ENCODE peak calls at places on chromosomes 2 and 18, in seven cellular contexts. C is HepG2, K is transverse colon, D is uterus, E is testis, N is A549, Q is breast epithelium. Y is an unnamed sample.

GRCh38 chr18:68172842-68173549 is 541.9 kb downstream of the TMX3 start:
- DNase-seq in C (peak; percentile 27), K (no peak), D (no peak), E (no peak), N (no peak), Q (no peak), Y (no peak)

GRCh38 chr18:58996131-58996632 is 131.5 kb downstream of the ZNF532 start:
- DNase-seq in C (no peak), K (no peak), D (no peak), E (no peak), N (no peak), Q (no peak), Y (no peak)

GRCh38 chr2:215137741-215138340 is 585 bp downstream of the ABCA12 start:
- DNase-seq in C (no peak), K (no peak), D (no peak), E (no peak), N (no peak), Q (no peak), Y (no peak)

GRCh38 chr2:9573013-9573708 is 17.5 kb upstream of the ADAM17 start:
- DNase-seq in C (no peak), K (no peak), D (no peak), E (no peak), N (no peak), Q (no peak), Y (no peak)

GRCh38 chr18:27540126-27540525 is 355.0 kb upstream of the CHST9 start:
- DNase-seq in C (no peak), K (no peak), D (no peak), E (no peak), N (no peak), Q (no peak), Y (no peak)

GRCh38 chr18:69980509-69980908 is 32.8 kb upstream of the CD226 start:
- DNase-seq in C (no peak), K (no peak), D (no peak), E (no peak), N (no peak), Q (no peak), Y (no peak)

GRCh38 chr18:75211002-75211621 is 515 bp downstream of the TSHZ1 start:
- DNase-seq in C (peak; percentile 19), K (peak; percentile 21), D (no peak), E (no peak), N (no peak), Q (no peak), Y (peak; percentile 54)

GRCh38 chr18:25434771-25435461 is 83.0 kb upstream of the ZNF521 start:
- DNase-seq in C (no peak), K (no peak), D (no peak), E (no peak), N (no peak), Q (no peak), Y (no peak)

GRCh38 chr2:186294489-186294888 is 191.6 kb upstream of the ZC3H15 start:
- DNase-seq in C (no peak), K (no peak), D (no peak), E (no peak), N (no peak), Q (no peak), Y (no peak)

GRCh38 chr2:220107380-220107791 is 480.0 kb downstream of the SLC4A3 start:
- DNase-seq in C (no peak), K (no peak), D (no peak), E (no peak), N (no peak), Q (no peak), Y (no peak)

GRCh38 chr18:26322892-26323653 is 96.8 kb downstream of the TAF4B start:
- DNase-seq in C (peak; percentile 18), K (no peak), D (no peak), E (no peak), N (no peak), Q (no peak), Y (no peak)

GRCh38 chr18:59994357-59994756 is 94.6 kb downstream of the PMAIP1 start:
- DNase-seq in C (no peak), K (no peak), D (no peak), E (no peak), N (no peak), Q (no peak), Y (peak; percentile 18)

GRCh38 chr2:55923978-55924325 is 370 bp upstream of the EFEMP1 start:
- DNase-seq in C (no peak), K (no peak), D (no peak), E (no peak), N (no peak), Q (no peak), Y (no peak)

GRCh38 chr2:145481334-145481922 is 961.5 kb upstream of the ZEB2 start:
- DNase-seq in C (no peak), K (no peak), D (no peak), E (no peak), N (no peak), Q (no peak), Y (no peak)

GRCh38 chr2:120984046-120984445 is 248.4 kb downstream of the GLI2 start:
- DNase-seq in C (no peak), K (no peak), D (no peak), E (no peak), N (no peak), Q (no peak), Y (no peak)

GRCh38 chr18:68623342-68623741 is 91.6 kb downstream of the TMX3 start:
- DNase-seq in C (peak; percentile 47), K (no peak), D (no peak), E (peak; percentile 65), N (peak; percentile 15), Q (no peak), Y (peak; percentile 54)

GRCh38 chr18:23710068-23710527 is 20.8 kb downstream of the LAMA3 start:
- DNase-seq in C (no peak), K (no peak), D (no peak), E (no peak), N (no peak), Q (no peak), Y (peak; percentile 25)

GRCh38 chr2:107584577-107584976 is 242.1 kb upstream of the RGPD4 start:
- DNase-seq in C (no peak), K (no peak), D (no peak), E (no peak), N (no peak), Q (no peak), Y (no peak)

GRCh38 chr2:143489135-143489534 is 359.9 kb downstream of the ARHGAP15 start:
- DNase-seq in C (no peak), K (no peak), D (no peak), E (no peak), N (peak; percentile 2), Q (no peak), Y (no peak)

GRCh38 chr2:32925976-32926707 is 20.6 kb upstream of the LTBP1 start:
- DNase-seq in C (no peak), K (no peak), D (no peak), E (no peak), N (no peak), Q (no peak), Y (no peak)

GRCh38 chr2:69994166-69994565 is 32.7 kb upstream of the ASPRV1 start:
- DNase-seq in C (no peak), K (no peak), D (no peak), E (no peak), N (no peak), Q (no peak), Y (no peak)

GRCh38 chr18:60466671-60467070 is 94.1 kb upstream of the MC4R start:
- DNase-seq in C (no peak), K (no peak), D (no peak), E (no peak), N (no peak), Q (no peak), Y (no peak)

GRCh38 chr2:203763425-203764272 is 57.2 kb downstream of the CD28 start:
- DNase-seq in C (no peak), K (no peak), D (no peak), E (no peak), N (no peak), Q (no peak), Y (no peak)

GRCh38 chr18:78765637-78766281 is 213.9 kb upstream of the SALL3 start:
- DNase-seq in C (no peak), K (no peak), D (no peak), E (no peak), N (no peak), Q (peak; percentile 5), Y (no peak)

DNA sequence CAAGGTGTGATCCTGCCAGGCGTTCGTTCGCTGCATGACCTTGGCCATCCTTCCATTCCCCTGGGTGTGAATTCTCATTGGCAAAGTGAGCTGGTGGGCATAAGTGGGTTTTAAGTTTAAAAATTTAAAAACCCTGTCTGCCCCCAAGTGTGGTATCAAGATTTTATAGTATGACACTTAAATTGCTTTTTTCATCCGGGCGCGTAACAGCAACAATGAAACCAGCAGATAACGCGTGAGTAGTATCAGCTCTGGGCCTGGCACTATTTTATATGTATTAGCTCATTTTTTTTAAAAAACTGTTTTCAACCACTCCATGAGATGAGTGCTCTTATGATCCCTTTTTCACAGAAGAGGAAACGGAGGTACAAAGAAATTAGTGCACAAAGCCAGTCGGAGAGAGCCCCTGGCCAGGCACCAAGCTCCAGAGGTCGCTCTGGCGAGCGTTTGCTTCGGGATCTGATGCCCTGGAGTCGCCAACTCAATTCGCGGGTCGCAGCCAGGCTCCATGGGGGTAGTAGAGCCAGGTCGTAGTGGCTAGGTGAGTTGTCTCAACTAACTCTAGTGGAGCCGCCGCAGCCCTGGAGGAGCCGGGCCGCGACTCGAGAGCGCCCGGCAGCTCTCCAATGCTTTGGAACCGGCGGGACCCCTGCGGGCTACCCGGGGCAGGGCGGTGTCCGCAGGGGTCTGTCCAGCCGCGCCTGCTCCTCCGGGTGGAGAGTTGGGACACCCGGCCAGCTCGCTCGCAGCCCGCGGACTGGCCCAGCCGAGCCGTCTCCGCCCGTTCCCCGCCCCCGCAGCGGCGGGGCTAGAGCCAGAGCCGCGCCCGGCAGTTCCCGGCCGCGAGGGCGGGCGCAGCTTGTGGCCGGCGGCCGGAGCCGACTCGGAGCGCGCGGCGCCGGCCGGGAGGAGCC is at the start of gene IL1R1:
- DNase-seq in C (peak; percentile 60), K (peak; percentile 81), D (peak; percentile 70), E (peak; percentile 81), N (peak; percentile 67), Q (peak; percentile 63), Y (peak; percentile 71)
- TF ChIP-seq POLR2A in C (peak; percentile 78), K (peak; percentile 75), D (peak; percentile 74), E (no peak), N (peak; percentile 37), Q (no peak), Y (no peak)

GRCh38 chr2:218754781-218755180 is 27.2 kb upstream of the CYP27A1 start:
- DNase-seq in C (no peak), K (no peak), D (no peak), E (no peak), N (no peak), Q (no peak), Y (no peak)
- H3K4me3 ChIP-seq in C (no peak overlapping the region), K (no peak overlapping the region), D (no peak overlapping the region), E (no peak overlapping the region), N (no peak overlapping the region), Q (no peak overlapping the region), Y (no peak overlapping the region)

DNA sequence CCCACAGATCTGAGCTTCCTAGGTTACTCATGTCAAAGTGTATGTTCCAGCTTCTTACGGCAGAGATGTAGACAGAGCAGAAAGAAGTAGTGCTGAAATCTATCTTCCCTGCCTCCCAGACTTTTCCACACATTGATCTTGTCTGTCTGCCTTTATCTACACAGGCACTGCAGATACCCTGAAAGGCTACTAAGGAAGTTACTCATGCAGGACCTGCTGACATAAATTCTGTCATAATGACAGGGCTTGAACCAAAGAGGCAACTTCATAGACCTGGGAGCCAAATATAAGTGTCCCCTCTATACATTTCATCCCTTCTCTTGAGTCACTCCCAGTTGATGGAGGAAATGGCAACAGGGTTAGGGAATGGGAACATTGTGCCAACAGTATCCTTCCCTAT is 157.5 kb downstream of the TNS1 start:
- DNase-seq in C (no peak), K (no peak), D (no peak), E (no peak), N (no peak), Q (no peak), Y (no peak)
- TF ChIP-seq POLR2A in C (no peak), K (no peak), D (no peak), E (no peak), N (no peak), Q (no peak), Y (no peak)

GRCh38 chr2:10883880-10884529 is 27.7 kb upstream of the KCNF1 start:
- DNase-seq in C (no peak), K (no peak), D (no peak), E (peak; percentile 27), N (no peak), Q (no peak), Y (no peak)
- H3K4me3 ChIP-seq in C (no peak overlapping the region), K (no peak overlapping the region), D (no peak overlapping the region), E (no peak overlapping the region), N (no peak overlapping the region), Q (no peak overlapping the region), Y (no peak overlapping the region)